ENCODE peak calls at places on chromosomes 2 and 18, in nine cellular contexts. K is left ventricle myocardium inferior; U is NCI-H460; T is A172; S is GM12892; Z is astrocyte; M is DMS79 treated with DMSO at 0.1 percent for 48 hours; R is naive thymus-derived CD8-positive, alpha-beta T cell; W is psoas muscle. Y is an unnamed sample.

GRCh38 chr2:29841386-29842004 is 79.9 kb downstream of the ALK start:
- DNase-seq in K (no peak), U (peak; percentile 34), T (peak; percentile 25), S (no peak), Z (peak; percentile 3), M (no peak), R (peak; percentile 29), W (no peak), Y (no peak)

GRCh38 chr18:53380063-53380639 is 844.3 kb downstream of the MBD2 start:
- DNase-seq in K (no peak), U (peak; percentile 18), T (peak; percentile 20), S (no peak), Z (peak; percentile 10), M (no peak), R (no peak), W (no peak), Y (no peak)

GRCh38 chr2:157853211-157853610 is 22.9 kb downstream of the ACVR1 start:
- DNase-seq in K (no peak), U (no peak), T (no peak), S (no peak), Z (peak; percentile 16), M (no peak), R (no peak), W (no peak), Y (no peak)

GRCh38 chr2:236354973-236355595 is 90.9 kb upstream of the ASB18 start:
- DNase-seq in K (no peak), U (no peak), T (no peak), S (no peak), Z (no peak), M (no peak), R (no peak), W (no peak), Y (no peak)

GRCh38 chr2:183543731-183544130 is 419.5 kb downstream of the NUP35 start:
- DNase-seq in K (no peak), U (no peak), T (peak; percentile 53), S (peak; percentile 2), Z (no peak), M (no peak), R (no peak), W (no peak), Y (no peak)

GRCh38 chr2:9972621-9973445 is 21.3 kb downstream of the GRHL1 start:
- DNase-seq in K (no peak), U (no peak), T (peak; percentile 64), S (no peak), Z (peak; percentile 76), M (no peak), R (no peak), W (no peak), Y (no peak)

GRCh38 chr2:105215586-105216192 is 25.9 kb upstream of the GPR45 start:
- DNase-seq in K (no peak), U (no peak), T (no peak), S (no peak), Z (no peak), M (no peak), R (no peak), W (no peak), Y (no peak)

GRCh38 chr2:222756951-222757645 is 85.6 kb downstream of the MOGAT1 start:
- DNase-seq in K (no peak), U (no peak), T (peak; percentile 85), S (no peak), Z (peak; percentile 88), M (no peak), R (no peak), W (no peak), Y (no peak)

GRCh38 chr2:199977984-199978415 is 22.6 kb downstream of the MAIP1 start:
- DNase-seq in K (no peak), U (no peak), T (peak; percentile 53), S (no peak), Z (peak; percentile 54), M (no peak), R (no peak), W (no peak), Y (no peak)

GRCh38 chr2:20419007-20419576 is 27.8 kb upstream of the RHOB start:
- DNase-seq in K (no peak), U (no peak), T (no peak), S (no peak), Z (no peak), M (no peak), R (no peak), W (no peak), Y (no peak)

GRCh38 chr2:69948963-69949645 is 12.3 kb downstream of the ASPRV1 start:
- DNase-seq in K (no peak), U (no peak), T (no peak), S (no peak), Z (no peak), M (no peak), R (no peak), W (no peak), Y (no peak)

GRCh38 chr18:55794288-55795052 is 206.5 kb upstream of the TCF4 start:
- DNase-seq in K (no peak), U (no peak), T (no peak), S (no peak), Z (peak; percentile 49), M (no peak), R (no peak), W (no peak), Y (no peak)

GRCh38 chr2:118459425-118459824 is 371.2 kb downstream of the INSIG2 start:
- DNase-seq in K (no peak), U (no peak), T (no peak), S (no peak), Z (no peak), M (no peak), R (no peak), W (no peak), Y (no peak)

GRCh38 chr2:38560092-38560491 is 42.6 kb downstream of the HNRNPLL start:
- DNase-seq in K (no peak), U (no peak), T (no peak), S (no peak), Z (no peak), M (no peak), R (no peak), W (no peak), Y (no peak)

GRCh38 chr18:35477497-35477896 is 20.3 kb downstream of the INO80C start:
- DNase-seq in K (no peak), U (no peak), T (no peak), S (no peak), Z (no peak), M (no peak), R (no peak), W (no peak), Y (no peak)

GRCh38 chr2:177727577-177728351 is 335.2 kb downstream of the AGPS start:
- DNase-seq in K (no peak), U (no peak), T (peak; percentile 19), S (no peak), Z (no peak), M (no peak), R (no peak), W (no peak), Y (no peak)

GRCh38 chr18:43863180-43863579 is 585.9 kb upstream of the SYT4 start:
- DNase-seq in K (no peak), U (no peak), T (no peak), S (no peak), Z (no peak), M (no peak), R (no peak), W (no peak), Y (no peak)

GRCh38 chr2:100259106-100259505 is 63.2 kb downstream of the LONRF2 start:
- DNase-seq in K (no peak), U (no peak), T (no peak), S (no peak), Z (no peak), M (no peak), R (no peak), W (no peak), Y (no peak)

GRCh38 chr2:22359020-22359672 is 1025.8 kb upstream of the KLHL29 start:
- DNase-seq in K (no peak), U (no peak), T (no peak), S (no peak), Z (no peak), M (no peak), R (no peak), W (no peak), Y (no peak)

GRCh38 chr18:3931542-3932112 is 481.7 kb downstream of the TGIF1 start:
- DNase-seq in K (no peak), U (no peak), T (peak; percentile 4), S (no peak), Z (peak; percentile 29), M (no peak), R (no peak), W (no peak), Y (no peak)

GRCh38 chr2:217687771-217688170 is 315.0 kb downstream of the TNS1 start:
- DNase-seq in K (no peak), U (no peak), T (no peak), S (no peak), Z (no peak), M (no peak), R (no peak), W (no peak), Y (no peak)

GRCh38 chr18:49673281-49673680 is 111.4 kb downstream of the LIPG start:
- DNase-seq in K (no peak), U (no peak), T (no peak), S (no peak), Z (no peak), M (peak; percentile 46), R (no peak), W (no peak), Y (no peak)

GRCh38 chr2:232014681-232015080 is 53.2 kb downstream of the DIS3L2 start:
- DNase-seq in K (no peak), U (no peak), T (no peak), S (no peak), Z (no peak), M (no peak), R (no peak), W (no peak), Y (no peak)

GRCh38 chr2:45874324-45874723 is 222.8 kb downstream of the PRKCE start:
- DNase-seq in K (peak; percentile 76), U (no peak), T (no peak), S (no peak), Z (no peak), M (peak; percentile 74), R (no peak), W (peak; percentile 88), Y (no peak)

GRCh38 chr2:11697103-11697871 is 27.3 kb upstream of the NTSR2 start:
- DNase-seq in K (peak; percentile 44), U (no peak), T (peak; percentile 92), S (no peak), Z (peak; percentile 73), M (no peak), R (no peak), W (peak; percentile 95), Y (peak; percentile 44)

GRCh38 chr18:56645415-56646016 is 5.6 kb upstream of the WDR7 start:
- DNase-seq in K (no peak), U (no peak), T (no peak), S (no peak), Z (no peak), M (no peak), R (no peak), W (no peak), Y (no peak)

GRCh38 chr18:50902797-50903196 is 23.9 kb downstream of the ME2 start:
- DNase-seq in K (no peak), U (no peak), T (no peak), S (no peak), Z (no peak), M (no peak), R (no peak), W (no peak), Y (no peak)

GRCh38 chr2:99857867-99858444 is 284.4 kb downstream of the AFF3 start:
- DNase-seq in K (no peak), U (no peak), T (no peak), S (no peak), Z (no peak), M (no peak), R (no peak), W (no peak), Y (no peak)

GRCh38 chr2:136025057-136025973 is 39.9 kb upstream of the DARS1 start:
- DNase-seq in K (peak; percentile 77), U (no peak), T (no peak), S (peak; percentile 21), Z (peak; percentile 78), M (peak; percentile 74), R (peak; percentile 23), W (peak; percentile 76), Y (peak; percentile 40)

GRCh38 chr18:44921974-44922373 is 241.3 kb downstream of the SETBP1 start:
- DNase-seq in K (no peak), U (no peak), T (no peak), S (no peak), Z (no peak), M (no peak), R (no peak), W (no peak), Y (no peak)

GRCh38 chr2:101341421-101341820 is 32.9 kb upstream of the RNF149 start:
- DNase-seq in K (no peak), U (no peak), T (no peak), S (no peak), Z (no peak), M (no peak), R (no peak), W (no peak), Y (no peak)

Y was measured in uterus.